ENCODE peak calls at places on chromosomes 16 and 17, in nine cellular contexts. Q is H9, S is GM23248, F is breast epithelium, R is SK-N-SH, T is HCT116, U is right lobe of liver, J is ovary, H is MM.1S. I is an unnamed sample.

GRCh38 chr17:31803494-31804213 is 55.4 kb downstream of the COPRS start:
- DNase-seq in Q (no peak), S (no peak), F (no peak), R (no peak), T (no peak), U (no peak), J (no peak), H (no peak), I (no peak)

GRCh38 chr17:52938623-52939230 is 780.2 kb upstream of the CA10 start:
- DNase-seq in Q (no peak), S (no peak), F (no peak), R (no peak), T (no peak), U (no peak), J (no peak), H (no peak), I (no peak)

GRCh38 chr16:86508947-86509758 is 1.2 kb upstream of the FOXF1 start:
- DNase-seq in Q (peak; percentile 50), S (peak; percentile 86), F (no peak), R (no peak), T (peak; percentile 32), U (peak; percentile 57), J (peak; percentile 55), H (no peak), I (no peak)

GRCh38 chr17:31392002-31392855 is 754 bp downstream of the RAB11FIP4 start:
- DNase-seq in Q (peak; percentile 48), S (no peak), F (no peak), R (peak; percentile 79), T (no peak), U (no peak), J (peak; percentile 12), H (no peak), I (peak; percentile 37)

GRCh38 chr16:70656065-70656711 is 9.8 kb downstream of the IL34 start:
- DNase-seq in Q (no peak), S (no peak), F (no peak), R (no peak), T (no peak), U (no peak), J (no peak), H (no peak), I (no peak)

GRCh38 chr16:58034128-58034685 is 8.7 kb downstream of the MMP15 start:
- DNase-seq in Q (no peak), S (no peak), F (no peak), R (peak; percentile 14), T (no peak), U (no peak), J (no peak), H (no peak), I (no peak)

GRCh38 chr17:213286-214105 is 32.0 kb upstream of the DOC2B start:
- DNase-seq in Q (no peak), S (no peak), F (no peak), R (no peak), T (no peak), U (no peak), J (no peak), H (no peak), I (no peak)

GRCh38 chr16:86503830-86504229 is 6.5 kb upstream of the FOXF1 start:
- DNase-seq in Q (no peak), S (no peak), F (no peak), R (no peak), T (no peak), U (no peak), J (no peak), H (no peak), I (no peak)

GRCh38 chr17:68289936-68290267 is 1.0 kb downstream of the SLC16A6 start:
- DNase-seq in Q (no peak), S (peak; percentile 20), F (no peak), R (no peak), T (no peak), U (no peak), J (no peak), H (no peak), I (no peak)

GRCh38 chr16:13779676-13780075 is 140.3 kb upstream of the ERCC4 start:
- DNase-seq in Q (no peak), S (no peak), F (no peak), R (no peak), T (no peak), U (no peak), J (no peak), H (no peak), I (peak; percentile 90)

GRCh38 chr17:17694229-17695081 is 13.2 kb downstream of the RAI1 start:
- DNase-seq in Q (peak; percentile 78), S (peak; percentile 85), F (peak; percentile 75), R (peak; percentile 95), T (no peak), U (peak; percentile 82), J (peak; percentile 86), H (peak; percentile 63), I (peak; percentile 59)

GRCh38 chr16:10265770-10266615 is 83.8 kb upstream of the GRIN2A start:
- DNase-seq in Q (no peak), S (no peak), F (no peak), R (no peak), T (no peak), U (peak; percentile 33), J (no peak), H (no peak), I (no peak)

GRCh38 chr16:85863384-85863774 is 35.6 kb upstream of the IRF8 start:
- DNase-seq in Q (no peak), S (peak; percentile 22), F (no peak), R (no peak), T (no peak), U (no peak), J (no peak), H (no peak), I (no peak)

GRCh38 chr16:10557750-10558149 is 22.6 kb downstream of the EMP2 start:
- DNase-seq in Q (no peak), S (no peak), F (no peak), R (no peak), T (no peak), U (no peak), J (no peak), H (no peak), I (no peak)

GRCh38 chr16:67676516-67676915 is 9.9 kb downstream of the C16orf86 start:
- DNase-seq in Q (no peak), S (no peak), F (no peak), R (no peak), T (no peak), U (no peak), J (no peak), H (no peak), I (no peak)

GRCh38 chr17:75110307-75110937 is 653 bp downstream of the ARMC7 start:
- DNase-seq in Q (peak; percentile 76), S (peak; percentile 62), F (no peak), R (no peak), T (no peak), U (no peak), J (no peak), H (no peak), I (no peak)

GRCh38 chr16:49021136-49021535 is 260.5 kb downstream of the CBLN1 start:
- DNase-seq in Q (no peak), S (peak; percentile 14), F (no peak), R (peak; percentile 40), T (no peak), U (no peak), J (no peak), H (no peak), I (peak; percentile 38)

GRCh38 chr17:27446569-27447301 is 9.5 kb upstream of the KSR1 start:
- DNase-seq in Q (no peak), S (peak; percentile 87), F (no peak), R (peak; percentile 54), T (no peak), U (no peak), J (no peak), H (no peak), I (peak; percentile 30)

DNA sequence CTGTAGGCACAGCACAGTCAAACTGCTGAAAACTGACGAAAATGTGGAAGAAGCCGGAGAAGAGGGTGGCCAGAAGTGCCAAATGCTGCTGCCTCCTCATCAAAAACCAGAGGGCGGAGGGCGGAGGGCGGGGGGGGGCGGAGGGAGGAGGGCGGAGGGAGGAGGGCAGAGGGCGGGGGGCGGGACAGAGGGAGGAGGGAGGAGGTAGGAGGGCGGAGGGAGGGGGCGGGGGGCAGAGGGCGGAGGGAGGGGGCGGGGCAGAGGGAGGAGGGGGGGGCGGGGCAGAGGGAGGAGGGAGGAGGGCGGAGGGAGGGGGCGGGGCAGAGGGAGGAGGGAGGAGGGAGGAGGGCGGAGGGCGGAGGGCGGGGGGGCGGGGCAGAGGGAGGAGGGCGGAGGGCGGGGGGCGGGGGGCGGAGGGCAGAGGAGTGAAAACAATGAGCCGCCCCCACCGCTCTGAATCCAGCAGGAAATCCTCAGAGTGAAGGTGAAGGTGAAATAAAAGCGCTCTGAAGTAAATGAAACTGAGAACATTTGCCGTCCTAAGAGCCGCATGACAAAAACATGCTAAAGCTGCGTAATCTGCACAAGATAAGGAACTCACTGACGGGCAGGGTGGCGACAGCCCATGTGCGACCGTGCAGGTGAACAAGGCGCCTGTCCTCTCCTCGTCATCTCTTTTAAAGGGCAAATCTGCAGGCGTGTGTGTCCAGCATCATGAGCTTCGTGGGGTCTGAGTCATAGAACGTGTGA is 22.6 kb upstream of the CBFA2T3 start:
- DNase-seq in Q (peak; percentile 66), S (peak; percentile 21), F (no peak), R (peak; percentile 68), T (no peak), U (no peak), J (no peak), H (no peak), I (no peak)
- H3K9me3 ChIP-seq in Q (peaks cover 9% of the 10 kb centered on the region), S (no peaks in the 10 kb centered on the region), F (peaks cover 37% of the 10 kb centered on the region), R (no peaks in the 10 kb centered on the region), T (peaks cover 17% of the 10 kb centered on the region), U (no peaks in the 10 kb centered on the region), J (peaks cover 6% of the 10 kb centered on the region), H (no peaks in the 10 kb centered on the region), I (no peaks in the 10 kb centered on the region)

GRCh38 chr16:3292604-3293003 is 9.3 kb downstream of the ZNF263 start:
- DNase-seq in Q (no peak), S (peak; percentile 74), F (no peak), R (no peak), T (no peak), U (no peak), J (no peak), H (no peak), I (no peak)
- H3K9me3 ChIP-seq in Q (peaks cover 34% of the 10 kb centered on the region), S (no peaks in the 10 kb centered on the region), F (peaks cover 98% of the 10 kb centered on the region), R (peaks cover 18% of the 10 kb centered on the region), T (peaks cover 33% of the 10 kb centered on the region), U (peaks cover 21% of the 10 kb centered on the region), J (no peaks in the 10 kb centered on the region), H (no peaks in the 10 kb centered on the region), I (peaks cover 6% of the 10 kb centered on the region)

GRCh38 chr16:35154627-35155026 is 1695.2 kb downstream of the TP53TG3F start:
- DNase-seq in Q (no peak), S (no peak), F (no peak), R (no peak), T (no peak), U (no peak), J (no peak), H (no peak), I (no peak)
- H3K9me3 ChIP-seq in Q (peaks cover 68% of the 10 kb centered on the region), S (peaks cover 4% of the 10 kb centered on the region), F (peaks cover 6% of the 10 kb centered on the region), R (no peaks in the 10 kb centered on the region), T (no peaks in the 10 kb centered on the region), U (no peaks in the 10 kb centered on the region), J (no peaks in the 10 kb centered on the region), H (no peaks in the 10 kb centered on the region), I (no peaks in the 10 kb centered on the region)

DNA sequence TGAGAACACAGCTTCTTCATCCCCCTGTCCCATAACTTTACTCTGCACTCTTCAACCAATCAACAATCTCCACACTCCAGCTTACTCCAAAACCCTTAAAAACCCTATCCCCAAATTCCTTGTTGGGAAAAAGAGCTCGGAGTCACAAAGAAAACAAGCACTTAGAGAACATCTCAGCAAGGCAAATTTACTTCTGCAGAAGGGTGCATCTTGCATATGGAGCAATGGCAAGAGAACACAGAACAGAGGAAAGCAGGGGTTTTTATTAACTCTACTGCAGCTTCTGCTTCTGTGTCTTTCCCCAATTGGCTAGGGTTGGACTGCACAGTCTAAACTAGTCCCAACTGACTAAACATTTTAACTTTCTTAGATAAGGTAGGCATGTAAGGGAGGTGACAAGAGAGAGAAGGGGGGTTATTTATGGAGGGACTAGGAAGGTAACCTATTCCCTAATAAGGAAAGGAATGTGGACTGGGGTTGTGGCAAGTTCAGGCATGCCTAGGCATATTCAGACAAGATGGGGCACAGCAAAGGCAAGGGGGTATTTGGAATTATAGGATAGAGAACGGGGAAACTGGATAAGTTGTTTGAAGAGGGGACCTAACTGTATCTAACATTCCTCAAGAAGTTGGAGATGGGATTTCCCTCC is 125.5 kb downstream of the CACNG3 start:
- DNase-seq in Q (peak; percentile 40), S (no peak), F (no peak), R (no peak), T (no peak), U (no peak), J (no peak), H (no peak), I (no peak)
- H3K9me3 ChIP-seq in Q (peaks cover 16% of the 10 kb centered on the region), S (no peaks in the 10 kb centered on the region), F (peaks cover 20% of the 10 kb centered on the region), R (no peaks in the 10 kb centered on the region), T (no peaks in the 10 kb centered on the region), U (no peaks in the 10 kb centered on the region), J (no peaks in the 10 kb centered on the region), H (no peaks in the 10 kb centered on the region), I (peaks cover 21% of the 10 kb centered on the region)

I was measured in WERI-Rb-1.